ENCODE peak calls at places on chromosomes 7 and 10, in four cellular contexts. D is retina; J is effector memory CD8-positive, alpha-beta T cell; Y is endothelial cell. F is an unnamed sample.

GRCh38 chr10:60434418-60435046 is 44.9 kb upstream of the ANK3 start:
- DNase-seq in D (peak), J (no peak), Y (peak), F (peak)

GRCh38 chr7:118076564-118076963 is 107.4 kb upstream of the LSM8 start:
- DNase-seq in D (no peak), J (no peak), Y (no peak), F (no peak)

GRCh38 chr7:86226191-86226590 is 417.5 kb upstream of the GRM3 start:
- DNase-seq in D (no peak), J (no peak), Y (no peak), F (no peak)

GRCh38 chr10:21078410-21079329 is 181.6 kb upstream of the NEBL start:
- DNase-seq in D (peak), J (no peak), Y (peak), F (peak)

GRCh38 chr10:77531441-77532001 is 106.1 kb downstream of the KCNMA1 start:
- DNase-seq in D (peak), J (no peak), Y (no peak), F (no peak)

GRCh38 chr10:17675638-17676037 is 31.7 kb downstream of the STAM start:
- DNase-seq in D (no peak), J (no peak), Y (no peak), F (peak)

GRCh38 chr10:118870467-118871243 is 115.9 kb upstream of the CACUL1 start:
- DNase-seq in D (no peak), J (no peak), Y (peak), F (no peak)

GRCh38 chr10:90775351-90776028 is 82.3 kb downstream of the HTR7 start:
- DNase-seq in D (no peak), J (no peak), Y (no peak), F (no peak)

GRCh38 chr10:113142601-113143000 is 192.6 kb downstream of the TCF7L2 start:
- DNase-seq in D (no peak), J (no peak), Y (no peak), F (no peak)

GRCh38 chr7:120925392-120925791 is 25.2 kb upstream of the ING3 start:
- DNase-seq in D (no peak), J (no peak), Y (no peak), F (no peak)

GRCh38 chr7:157394246-157395191 is 57.7 kb downstream of the DNAJB6 start:
- DNase-seq in D (no peak), J (no peak), Y (no peak), F (no peak)

GRCh38 chr7:19522486-19522885 is 186.4 kb downstream of the POLR1F start:
- DNase-seq in D (no peak), J (no peak), Y (no peak), F (no peak)

GRCh38 chr10:89327803-89328441 is at the start of gene IFIT3:
- DNase-seq in D (peak), J (no peak), Y (peak), F (peak)

GRCh38 chr7:158880973-158881372 is 24.6 kb downstream of the DYNC2I1 start:
- DNase-seq in D (no peak), J (no peak), Y (no peak), F (no peak)

GRCh38 chr7:142932386-142933091 is 1.0 kb downstream of the TRPV5 start:
- DNase-seq in D (no peak), J (no peak), Y (no peak), F (no peak)

GRCh38 chr10:15789793-15790525 is 70.2 kb upstream of the ITGA8 start:
- DNase-seq in D (no peak), J (no peak), Y (no peak), F (no peak)

GRCh38 chr10:117005454-117006055 is 568 bp upstream of the SHTN1 start:
- DNase-seq in D (peak), J (no peak), Y (peak), F (no peak)

GRCh38 chr7:122803323-122803722 is 82.9 kb downstream of the CADPS2 start:
- DNase-seq in D (peak), J (no peak), Y (peak), F (no peak)

GRCh38 chr7:34078864-34079263 is 173.5 kb downstream of the BMPER start:
- DNase-seq in D (no peak), J (no peak), Y (no peak), F (no peak)

GRCh38 chr7:130961128-130961601 is 227.2 kb upstream of the KLF14 start:
- DNase-seq in D (no peak), J (peak), Y (no peak), F (peak)

GRCh38 chr10:1374901-1375804 is 319.0 kb downstream of the WDR37 start:
- DNase-seq in D (peak), J (no peak), Y (no peak), F (no peak)

GRCh38 chr7:159114981-159115380 is 29.7 kb downstream of the VIPR2 start:
- DNase-seq in D (no peak), J (no peak), Y (no peak), F (no peak)

GRCh38 chr10:122301055-122301810 is 30.1 kb downstream of the BTBD16 start:
- DNase-seq in D (peak), J (no peak), Y (no peak), F (no peak)

GRCh38 chr7:353746-354325 is 63.9 kb downstream of the FOXL3 start:
- DNase-seq in D (no peak), J (no peak), Y (no peak), F (no peak)

GRCh38 chr10:3166496-3167290 is 5.9 kb downstream of the PITRM1 start:
- DNase-seq in D (no peak), J (no peak), Y (no peak), F (no peak)

GRCh38 chr10:22389856-22390589 is 44.7 kb downstream of the SPAG6 start:
- DNase-seq in D (no peak), J (no peak), Y (no peak), F (peak)

F was measured in erythroblast.